ENCODE peak calls at places on chromosomes 2 and 18, in five cellular contexts. One of them, this sample, is unnamed.
A peak's percentile ranks its signal among the peaks of the same experiment; 100 is the strongest.

GRCh38 chr2:219010162-219010756 is 17.0 kb upstream of the CRYBA2 start:
- DNase-seq in NB4: peak; percentile 37
- DNase-seq in IMR-90: no peak
- DNase-seq in esophagus squamous epithelium: no peak
- DNase-seq in HCT116: no peak
- DNase-seq in this sample: no peak

GRCh38 chr2:86336350-86337234 is 834 bp downstream of the REEP1 start:
- DNase-seq in NB4: no peak
- DNase-seq in IMR-90: no peak
- DNase-seq in esophagus squamous epithelium: no peak
- DNase-seq in HCT116: no peak
- DNase-seq in this sample: no peak

GRCh38 chr2:28366496-28367282 is 26.0 kb upstream of the FOSL2 start:
- DNase-seq in NB4: peak; percentile 98
- DNase-seq in IMR-90: no peak
- DNase-seq in esophagus squamous epithelium: no peak
- DNase-seq in HCT116: no peak
- DNase-seq in this sample: peak; percentile 83

GRCh38 chr18:31261792-31262582 is 56.0 kb upstream of the DSG1 start:
- DNase-seq in NB4: no peak
- DNase-seq in IMR-90: no peak
- DNase-seq in esophagus squamous epithelium: no peak
- DNase-seq in HCT116: no peak
- DNase-seq in this sample: no peak

GRCh38 chr18:58223717-58224424 is 179.8 kb downstream of the NEDD4L start:
- DNase-seq in NB4: no peak
- DNase-seq in IMR-90: peak; percentile 96
- DNase-seq in esophagus squamous epithelium: no peak
- DNase-seq in HCT116: peak; percentile 76
- DNase-seq in this sample: peak; percentile 85

GRCh38 chr2:67260348-67261277 is 136.5 kb upstream of the ETAA1 start:
- DNase-seq in NB4: no peak
- DNase-seq in IMR-90: peak; percentile 100
- DNase-seq in esophagus squamous epithelium: no peak
- DNase-seq in HCT116: no peak
- DNase-seq in this sample: peak; percentile 29

GRCh38 chr18:10685484-10685883 is 159.7 kb downstream of the NAPG start:
- DNase-seq in NB4: no peak
- DNase-seq in IMR-90: no peak
- DNase-seq in esophagus squamous epithelium: no peak
- DNase-seq in HCT116: no peak
- DNase-seq in this sample: no peak

GRCh38 chr2:8640498-8640897 is 41.4 kb upstream of the ID2 start:
- DNase-seq in NB4: no peak
- DNase-seq in IMR-90: no peak
- DNase-seq in esophagus squamous epithelium: no peak
- DNase-seq in HCT116: no peak
- DNase-seq in this sample: no peak

GRCh38 chr2:46939596-46940359 is 24.2 kb upstream of the MCFD2 start:
- DNase-seq in NB4: no peak
- DNase-seq in IMR-90: no peak
- DNase-seq in esophagus squamous epithelium: no peak
- DNase-seq in HCT116: no peak
- DNase-seq in this sample: peak; percentile 48

GRCh38 chr2:64400733-64401500 is 53.0 kb upstream of the LGALSL start:
- DNase-seq in NB4: no peak
- DNase-seq in IMR-90: no peak
- DNase-seq in esophagus squamous epithelium: no peak
- DNase-seq in HCT116: no peak
- DNase-seq in this sample: no peak

GRCh38 chr2:160492401-160493226 is 993 bp downstream of the RBMS1 start:
- DNase-seq in NB4: peak; percentile 65
- DNase-seq in IMR-90: peak; percentile 67
- DNase-seq in esophagus squamous epithelium: no peak
- DNase-seq in HCT116: peak; percentile 13
- DNase-seq in this sample: peak; percentile 58

GRCh38 chr2:29950432-29950943 is 29.1 kb upstream of the ALK start:
- DNase-seq in NB4: no peak
- DNase-seq in IMR-90: no peak
- DNase-seq in esophagus squamous epithelium: no peak
- DNase-seq in HCT116: no peak
- DNase-seq in this sample: no peak

GRCh38 chr2:46067501-46068292 is 229.5 kb upstream of the EPAS1 start:
- DNase-seq in NB4: no peak
- DNase-seq in IMR-90: peak; percentile 96
- DNase-seq in esophagus squamous epithelium: no peak
- DNase-seq in HCT116: no peak
- DNase-seq in this sample: no peak

GRCh38 chr18:78713064-78713463 is 266.6 kb upstream of the SALL3 start:
- DNase-seq in NB4: peak; percentile 14
- DNase-seq in IMR-90: no peak
- DNase-seq in esophagus squamous epithelium: no peak
- DNase-seq in HCT116: no peak
- DNase-seq in this sample: no peak

GRCh38 chr2:172434821-172435607 is 7.6 kb downstream of the ITGA6 start:
- DNase-seq in NB4: peak; percentile 60
- DNase-seq in IMR-90: peak; percentile 18
- DNase-seq in esophagus squamous epithelium: no peak
- DNase-seq in HCT116: no peak
- DNase-seq in this sample: no peak

GRCh38 chr2:64610456-64610855 is 43.3 kb downstream of the SERTAD2 start:
- DNase-seq in NB4: no peak
- DNase-seq in IMR-90: no peak
- DNase-seq in esophagus squamous epithelium: no peak
- DNase-seq in HCT116: no peak
- DNase-seq in this sample: no peak

GRCh38 chr18:23862071-23862470 is 152.5 kb upstream of the TTC39C start:
- DNase-seq in NB4: no peak
- DNase-seq in IMR-90: peak; percentile 95
- DNase-seq in esophagus squamous epithelium: no peak
- DNase-seq in HCT116: no peak
- DNase-seq in this sample: no peak

GRCh38 chr2:51213826-51214225 is 181.9 kb upstream of the NRXN1 start:
- DNase-seq in NB4: no peak
- DNase-seq in IMR-90: peak; percentile 54
- DNase-seq in esophagus squamous epithelium: no peak
- DNase-seq in HCT116: no peak
- DNase-seq in this sample: no peak

GRCh38 chr2:232761301-232761907 is 15.0 kb downstream of the KCNJ13 start:
- DNase-seq in NB4: peak; percentile 50
- DNase-seq in IMR-90: peak; percentile 41
- DNase-seq in esophagus squamous epithelium: no peak
- DNase-seq in HCT116: peak; percentile 28
- DNase-seq in this sample: peak; percentile 28

GRCh38 chr2:905091-905832 is 45.4 kb upstream of the SNTG2 start:
- DNase-seq in NB4: no peak
- DNase-seq in IMR-90: no peak
- DNase-seq in esophagus squamous epithelium: no peak
- DNase-seq in HCT116: no peak
- DNase-seq in this sample: peak; percentile 17

GRCh38 chr18:23893653-23894052 is 120.9 kb upstream of the TTC39C start:
- DNase-seq in NB4: no peak
- DNase-seq in IMR-90: no peak
- DNase-seq in esophagus squamous epithelium: no peak
- DNase-seq in HCT116: no peak
- DNase-seq in this sample: no peak

GRCh38 chr2:205688417-205689200 is 6.3 kb downstream of the NRP2 start:
- DNase-seq in NB4: no peak
- DNase-seq in IMR-90: peak; percentile 51
- DNase-seq in esophagus squamous epithelium: no peak
- DNase-seq in HCT116: no peak
- DNase-seq in this sample: no peak

GRCh38 chr18:6404834-6405233 is 9.9 kb downstream of the L3MBTL4 start:
- DNase-seq in NB4: no peak
- DNase-seq in IMR-90: no peak
- DNase-seq in esophagus squamous epithelium: no peak
- DNase-seq in HCT116: no peak
- DNase-seq in this sample: no peak

GRCh38 chr2:189328451-189329249 is 112.6 kb upstream of the WDR75 start:
- DNase-seq in NB4: no peak
- DNase-seq in IMR-90: peak; percentile 82
- DNase-seq in esophagus squamous epithelium: no peak
- DNase-seq in HCT116: no peak
- DNase-seq in this sample: no peak

GRCh38 chr2:218448934-218449333 is 30.0 kb downstream of the VIL1 start:
- DNase-seq in NB4: no peak
- DNase-seq in IMR-90: peak; percentile 45
- DNase-seq in esophagus squamous epithelium: no peak
- DNase-seq in HCT116: no peak
- DNase-seq in this sample: no peak

GRCh38 chr18:59685501-59685900 is 11.7 kb downstream of the CCBE1 start:
- DNase-seq in NB4: no peak
- DNase-seq in IMR-90: no peak
- DNase-seq in esophagus squamous epithelium: no peak
- DNase-seq in HCT116: no peak
- DNase-seq in this sample: no peak

GRCh38 chr2:144354953-144355352 is 165.0 kb downstream of the ZEB2 start:
- DNase-seq in NB4: no peak
- DNase-seq in IMR-90: peak; percentile 20
- DNase-seq in esophagus squamous epithelium: no peak
- DNase-seq in HCT116: no peak
- DNase-seq in this sample: no peak

GRCh38 chr2:181421464-181421863 is 35.7 kb upstream of the ITGA4 start:
- DNase-seq in NB4: no peak
- DNase-seq in IMR-90: no peak
- DNase-seq in esophagus squamous epithelium: no peak
- DNase-seq in HCT116: no peak
- DNase-seq in this sample: no peak

GRCh38 chr2:33258387-33258786 is 218.1 kb upstream of the RASGRP3 start:
- DNase-seq in NB4: no peak
- DNase-seq in IMR-90: no peak
- DNase-seq in esophagus squamous epithelium: no peak
- DNase-seq in HCT116: no peak
- DNase-seq in this sample: no peak

GRCh38 chr2:193965263-193965662 is 1691.8 kb upstream of the SLC39A10 start:
- DNase-seq in NB4: no peak
- DNase-seq in IMR-90: no peak
- DNase-seq in esophagus squamous epithelium: no peak
- DNase-seq in HCT116: no peak
- DNase-seq in this sample: no peak

DNA sequence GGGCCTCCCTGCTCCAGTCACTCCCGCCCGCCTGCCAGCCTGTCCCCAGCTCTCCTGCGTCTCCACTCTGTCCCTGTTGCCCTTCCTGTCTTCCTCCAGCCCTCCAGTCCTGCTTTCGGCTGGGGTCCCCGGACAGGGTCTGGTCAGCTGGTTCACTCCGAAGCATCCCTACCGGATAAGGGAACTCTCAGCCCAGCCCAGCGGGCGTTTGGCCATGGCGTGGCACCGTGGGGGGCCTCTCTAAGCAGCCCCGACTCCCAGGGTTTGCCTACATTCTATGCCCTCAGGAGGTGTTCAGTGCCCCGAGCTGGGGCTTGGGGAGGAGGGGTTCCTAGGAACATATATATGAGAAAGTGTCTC is 183.0 kb upstream of the HAAO start:
- DNase-seq in NB4: no peak
- DNase-seq in IMR-90: no peak
- DNase-seq in esophagus squamous epithelium: no peak
- DNase-seq in HCT116: no peak
- DNase-seq in this sample: no peak
- TF ChIP-seq POLR2A in NB4: no peak
- TF ChIP-seq POLR2A in IMR-90: no peak
- TF ChIP-seq POLR2A in esophagus squamous epithelium: no peak
- TF ChIP-seq POLR2A in HCT116: no peak
- TF ChIP-seq POLR2A in this sample: no peak

DNA sequence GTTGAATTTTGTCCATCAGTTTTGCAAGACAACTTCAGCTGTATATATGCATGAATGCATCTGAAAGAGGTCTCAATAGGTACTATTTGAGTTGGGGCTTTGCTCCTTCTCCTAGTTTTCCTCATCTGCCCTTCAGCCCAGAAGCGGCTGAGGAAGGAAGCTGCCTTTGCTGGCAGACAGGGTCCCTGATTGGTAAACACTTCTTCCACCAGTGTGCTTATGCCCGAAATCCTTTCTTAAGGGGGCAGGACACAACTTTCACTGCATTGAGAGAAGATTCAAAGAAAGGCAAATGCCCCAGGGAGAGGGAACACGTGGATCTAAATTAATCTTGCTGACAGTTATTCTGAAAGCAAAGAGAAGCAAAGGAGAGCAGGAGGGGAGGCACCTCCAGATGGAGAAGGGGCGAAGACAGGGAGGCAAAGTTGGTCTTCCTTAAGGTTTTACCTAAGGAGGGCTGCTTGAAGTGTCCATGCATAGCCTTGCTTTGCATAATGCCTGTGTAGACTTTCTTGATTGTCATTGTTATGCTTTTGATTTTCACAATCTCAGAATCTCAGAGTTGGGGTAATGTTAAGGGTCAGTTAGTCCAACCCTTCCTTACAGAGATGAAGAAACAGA is 92.2 kb upstream of the EFEMP1 start:
- DNase-seq in NB4: no peak
- DNase-seq in IMR-90: no peak
- DNase-seq in esophagus squamous epithelium: no peak
- DNase-seq in HCT116: no peak
- DNase-seq in this sample: no peak
- H3K4me3 ChIP-seq in NB4: no peak overlapping the region
- H3K4me3 ChIP-seq in IMR-90: no peak overlapping the region
- H3K4me3 ChIP-seq in esophagus squamous epithelium: no peak overlapping the region
- H3K4me3 ChIP-seq in HCT116: no peak overlapping the region
- H3K4me3 ChIP-seq in this sample: no peak overlapping the region

DNA sequence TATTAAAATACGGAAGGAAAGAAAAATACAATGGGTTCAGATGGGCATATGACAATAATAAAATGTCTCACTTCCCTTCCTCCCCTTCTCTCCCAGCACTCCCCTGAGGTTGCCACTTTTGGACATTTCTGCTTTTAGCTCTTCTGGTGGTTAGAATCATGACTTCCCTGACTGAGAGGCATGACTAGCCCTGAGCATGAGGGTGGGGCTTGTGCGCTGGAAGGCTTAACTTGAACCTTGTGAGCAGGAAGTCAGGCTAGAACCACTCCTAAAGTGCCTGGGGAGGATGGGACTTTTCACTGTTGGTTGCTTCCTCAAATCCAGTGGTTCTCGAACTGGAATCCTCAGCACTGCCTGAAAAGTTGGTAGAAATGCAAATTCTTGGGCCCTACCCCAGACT is 19.7 kb upstream of the ARHGAP25 start:
- DNase-seq in NB4: peak; percentile 98
- DNase-seq in IMR-90: no peak
- DNase-seq in esophagus squamous epithelium: peak; percentile 35
- DNase-seq in HCT116: no peak
- DNase-seq in this sample: peak; percentile 49
- TF ChIP-seq POLR2A in NB4: no peak
- TF ChIP-seq POLR2A in IMR-90: no peak
- TF ChIP-seq POLR2A in esophagus squamous epithelium: no peak
- TF ChIP-seq POLR2A in HCT116: no peak
- TF ChIP-seq POLR2A in this sample: no peak

DNA sequence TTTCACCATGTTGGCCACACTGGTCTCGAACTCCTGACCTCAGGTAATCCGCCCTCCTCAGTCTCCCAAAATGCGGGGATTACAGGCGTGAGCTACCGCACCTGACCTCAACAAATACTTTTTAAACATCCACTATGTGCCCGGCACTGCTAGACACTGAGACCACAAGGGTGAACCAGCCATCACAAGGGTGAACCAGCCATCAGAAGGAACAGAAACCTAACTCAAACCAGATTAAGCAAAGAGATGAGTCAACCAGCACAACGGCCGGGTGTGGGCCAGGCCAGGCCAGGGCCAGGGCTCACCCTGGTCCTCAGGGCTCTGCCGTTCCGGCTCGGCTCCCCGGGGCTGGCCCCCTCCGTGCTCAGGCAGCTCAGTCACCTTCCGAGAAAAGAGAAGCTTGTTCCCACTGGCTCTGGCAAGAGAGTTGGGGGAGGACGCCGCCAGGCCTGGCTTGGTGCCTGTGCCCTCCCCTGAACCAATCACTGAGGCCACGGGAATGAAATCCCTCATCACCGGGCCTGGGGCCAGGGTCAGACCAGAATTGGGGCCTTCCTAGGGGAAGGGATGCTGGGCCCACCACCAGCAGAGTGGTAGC is 4.4 kb downstream of the TEX44 start:
- DNase-seq in NB4: no peak
- DNase-seq in IMR-90: no peak
- DNase-seq in esophagus squamous epithelium: no peak
- DNase-seq in HCT116: no peak
- DNase-seq in this sample: no peak
- H3K4me3 ChIP-seq in NB4: no peak overlapping the region
- H3K4me3 ChIP-seq in IMR-90: no peak overlapping the region
- H3K4me3 ChIP-seq in esophagus squamous epithelium: no peak overlapping the region
- H3K4me3 ChIP-seq in HCT116: no peak overlapping the region
- H3K4me3 ChIP-seq in this sample: no peak overlapping the region

This sample was measured in stomach.